ENCODE peak calls at places on chromosome 22, in six cellular contexts. A is A549; B is transverse colon; O is spleen; M is CD4-positive, alpha-beta T cell; F is cardiac muscle cell. X is an unnamed sample.

GRCh38 chr22:44658371-44658953 is 43.5 kb upstream of the PRR5 start:
- DNase-seq in A (no peak), B (peak), O (peak), M (no peak), F (no peak), X (peak)

GRCh38 chr22:45491841-45492240 is 10.8 kb upstream of the FBLN1 start:
- DNase-seq in A (no peak), B (no peak), O (no peak), M (no peak), F (no peak), X (no peak)

GRCh38 chr22:26508148-26508547 is 4.1 kb downstream of the TFIP11 start:
- DNase-seq in A (no peak), B (no peak), O (no peak), M (no peak), F (no peak), X (no peak)

GRCh38 chr22:39994046-39994565 is 648 bp upstream of the FAM83F start:
- DNase-seq in A (no peak), B (no peak), O (no peak), M (peak), F (no peak), X (no peak)

GRCh38 chr22:32764330-32765116 is 37.0 kb upstream of the TIMP3 start:
- DNase-seq in A (no peak), B (peak), O (no peak), M (no peak), F (peak), X (no peak)

GRCh38 chr22:29773233-29773632 is 6.1 kb downstream of the UQCR10 start:
- DNase-seq in A (peak), B (no peak), O (no peak), M (no peak), F (no peak), X (no peak)

GRCh38 chr22:29813563-29813962 is 24.5 kb downstream of the ASCC2 start:
- DNase-seq in A (peak), B (no peak), O (no peak), M (no peak), F (no peak), X (no peak)

GRCh38 chr22:27868738-27869282 is 50.2 kb downstream of the PITPNB start:
- DNase-seq in A (no peak), B (no peak), O (no peak), M (no peak), F (no peak), X (no peak)

GRCh38 chr22:32926600-32926999 is 125.1 kb downstream of the TIMP3 start:
- DNase-seq in A (peak), B (no peak), O (no peak), M (no peak), F (peak), X (no peak)

GRCh38 chr22:50502628-50503474 is 4.7 kb downstream of the LMF2 start:
- DNase-seq in A (no peak), B (no peak), O (no peak), M (no peak), F (no peak), X (no peak)

GRCh38 chr22:50502096-50502495 is 5.4 kb downstream of the LMF2 start:
- DNase-seq in A (no peak), B (no peak), O (no peak), M (no peak), F (no peak), X (no peak)

GRCh38 chr22:50500452-50500851 is 7.0 kb downstream of the LMF2 start:
- DNase-seq in A (no peak), B (no peak), O (no peak), M (no peak), F (no peak), X (no peak)

GRCh38 chr22:50497093-50497492 is 10.4 kb downstream of the LMF2 start:
- DNase-seq in A (no peak), B (no peak), O (no peak), M (no peak), F (no peak), X (no peak)

GRCh38 chr22:50498322-50498861 is 9.1 kb downstream of the LMF2 start:
- DNase-seq in A (peak), B (peak), O (no peak), M (peak), F (peak), X (peak)
- TF ChIP-seq CTCF in A (peak), B (peak), O (peak), M (peak), F (peak), X (peak)

GRCh38 chr22:42452916-42453315 is 20.7 kb upstream of the NFAM1 start:
- DNase-seq in A (no peak), B (no peak), O (no peak), M (no peak), F (no peak), X (no peak)
- TF ChIP-seq CTCF in A (no peak), B (no peak), O (no peak), M (no peak), F (no peak), X (no peak)

DNA sequence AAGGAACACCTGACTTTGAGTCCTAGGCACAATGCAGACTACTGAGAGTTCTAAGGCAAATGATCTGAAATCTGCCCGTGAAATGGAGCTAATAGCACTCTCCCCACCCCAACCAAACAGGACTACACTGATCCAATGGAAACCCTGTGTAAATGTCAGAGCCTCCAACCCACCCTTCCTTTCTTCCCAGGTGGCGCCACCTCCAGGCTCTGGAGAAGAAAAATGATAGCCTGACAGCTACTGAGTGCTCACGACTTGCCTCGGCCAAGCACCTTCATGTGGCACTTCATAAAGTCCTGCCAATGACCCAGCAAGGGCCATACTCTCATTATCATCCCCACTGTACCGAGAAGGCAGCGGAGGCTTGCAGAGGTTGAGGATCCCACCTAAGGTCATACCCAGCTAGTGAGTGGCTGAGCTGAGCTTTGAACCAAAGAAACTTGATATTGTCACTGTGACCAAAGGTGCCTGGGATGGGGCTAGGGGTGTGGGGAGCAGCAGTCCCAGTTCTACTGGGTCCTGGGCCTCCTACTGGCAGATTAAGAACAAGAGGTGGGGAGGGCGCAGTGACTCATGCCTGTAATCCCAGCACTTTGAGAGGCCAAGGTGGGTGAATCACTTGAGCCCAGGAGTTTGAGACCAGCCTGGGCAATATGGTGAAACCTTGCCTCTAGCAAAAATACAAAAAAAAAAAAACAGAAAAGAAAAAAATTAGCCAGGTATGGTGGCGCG is 20.5 kb downstream of the TST start:
- DNase-seq in A (no peak), B (peak), O (no peak), M (no peak), F (no peak), X (no peak)
- TF ChIP-seq CTCF in A (no peak), B (no peak), O (no peak), M (no peak), F (no peak), X (no peak)

GRCh38 chr22:19933328-19934241 is 8.0 kb upstream of the COMT start:
- DNase-seq in A (no peak), B (no peak), O (peak), M (no peak), F (no peak), X (peak)
- TF ChIP-seq CTCF in A (no peak), B (no peak), O (no peak), M (no peak), F (no peak), X (no peak)

DNA sequence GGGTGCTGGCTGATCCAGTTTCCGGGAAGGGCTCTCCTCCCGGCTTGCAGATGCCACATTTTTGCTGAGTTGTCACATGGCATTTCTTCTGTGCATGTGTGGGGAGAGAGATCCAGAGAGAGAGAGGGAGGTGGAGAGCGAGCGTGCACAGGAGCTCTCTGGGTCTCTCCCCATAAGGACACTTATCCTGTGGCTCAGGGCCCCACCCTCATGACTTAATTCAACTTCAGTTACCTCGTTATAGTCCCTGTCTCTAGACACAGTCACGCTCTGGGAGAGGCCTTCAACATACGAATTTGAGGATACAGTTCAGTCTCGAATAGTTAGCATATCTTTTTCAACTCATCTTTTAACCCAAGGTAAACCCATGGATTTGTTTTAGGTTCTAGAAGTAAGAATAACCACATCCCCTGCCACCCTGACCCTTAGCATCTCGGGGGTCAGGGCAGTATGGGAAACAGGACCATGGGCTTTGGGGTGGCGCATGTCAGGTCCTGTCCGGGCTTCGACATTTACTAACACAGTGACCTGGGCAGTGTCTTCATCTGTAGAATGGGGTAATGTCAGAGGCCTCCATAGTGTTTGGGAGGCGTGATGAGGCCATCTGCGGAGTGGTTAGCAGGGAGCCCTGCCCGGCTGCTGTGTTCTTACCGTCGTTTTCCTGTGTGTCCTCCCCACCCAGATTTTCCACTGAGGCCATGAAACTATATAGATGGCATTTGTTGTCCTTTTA is 46.9 kb downstream of the TBC1D22A start:
- DNase-seq in A (no peak), B (no peak), O (no peak), M (no peak), F (no peak), X (no peak)
- TF ChIP-seq CTCF in A (no peak), B (no peak), O (no peak), M (no peak), F (no peak), X (no peak)

GRCh38 chr22:42296381-42296853 is 26.0 kb upstream of the TCF20 start:
- DNase-seq in A (no peak), B (peak), O (no peak), M (peak), F (no peak), X (no peak)
- TF ChIP-seq CTCF in A (no peak), B (no peak), O (no peak), M (peak), F (no peak), X (no peak)

GRCh38 chr22:24039046-24039445 is 27.9 kb downstream of the CABIN1 start:
- DNase-seq in A (no peak), B (no peak), O (no peak), M (no peak), F (no peak), X (no peak)
- TF ChIP-seq CTCF in A (no peak), B (no peak), O (no peak), M (no peak), F (no peak), X (no peak)

GRCh38 chr22:21641795-21642583 is at the start of gene SDF2L1:
- DNase-seq in A (peak), B (peak), O (peak), M (peak), F (peak), X (peak)
- TF ChIP-seq CTCF in A (no peak), B (no peak), O (no peak), M (no peak), F (no peak), X (peak)

GRCh38 chr22:36221799-36222751 is 17.3 kb downstream of the APOL2 start:
- DNase-seq in A (peak), B (peak), O (peak), M (peak), F (peak), X (peak)
- TF ChIP-seq CTCF in A (peak), B (peak), O (peak), M (peak), F (peak), X (peak)